ENCODE peak calls at places on chromosomes 2 and 18, in nine cellular contexts. G is spleen; F is activated T-helper 1 cell treated with anti-CD3 and anti-CD28 coated beads, Interleukin-2, amount 50 U/mL, for 16 hours; U is stomach; T is WTC11; H is fibroblast of lung; J is amniotic stem cell; Q is heart right ventricle; O is iPS-NIHi11. E is an unnamed sample.
A peak's percentile ranks its signal among the peaks of the same experiment; 100 is the strongest.

GRCh38 chr2:159177957-159178356 is 108.5 kb downstream of the WDSUB1 start:
- DNase-seq in G (no peak), F (no peak), U (no peak), T (no peak), H (no peak), J (no peak), Q (no peak), O (no peak), E (no peak)

GRCh38 chr2:26316041-26316440 is 29.9 kb upstream of the SELENOI start:
- DNase-seq in G (no peak), F (no peak), U (no peak), T (no peak), H (no peak), J (no peak), Q (no peak), O (no peak), E (no peak)

GRCh38 chr2:43776317-43776716 is 2.5 kb downstream of the DYNC2LI1 start:
- DNase-seq in G (no peak), F (no peak), U (no peak), T (no peak), H (no peak), J (no peak), Q (no peak), O (no peak), E (no peak)

GRCh38 chr18:44039826-44040225 is 640.9 kb upstream of the SETBP1 start:
- DNase-seq in G (no peak), F (no peak), U (no peak), T (no peak), H (no peak), J (no peak), Q (no peak), O (no peak), E (no peak)

GRCh38 chr2:101858246-101858645 is 133.5 kb upstream of the IL1R2 start:
- DNase-seq in G (no peak), F (no peak), U (no peak), T (no peak), H (no peak), J (no peak), Q (no peak), O (no peak), E (no peak)

GRCh38 chr2:64624108-64624610 is 29.6 kb downstream of the SERTAD2 start:
- DNase-seq in G (no peak), F (no peak), U (peak; percentile 11), T (no peak), H (no peak), J (no peak), Q (no peak), O (no peak), E (no peak)

GRCh38 chr2:240374085-240374907 is 61.2 kb upstream of the GPC1 start:
- DNase-seq in G (no peak), F (no peak), U (peak; percentile 34), T (no peak), H (peak; percentile 86), J (peak; percentile 85), Q (peak; percentile 70), O (no peak), E (no peak)

GRCh38 chr2:169818241-169818640 is 6.5 kb downstream of the METTL5 start:
- DNase-seq in G (no peak), F (no peak), U (no peak), T (no peak), H (no peak), J (no peak), Q (no peak), O (no peak), E (no peak)

GRCh38 chr2:235521844-235522243 is 28.0 kb downstream of the AGAP1 start:
- DNase-seq in G (no peak), F (no peak), U (no peak), T (no peak), H (peak; percentile 66), J (no peak), Q (no peak), O (no peak), E (no peak)

GRCh38 chr2:164954954-164955701 is at the start of gene SLC38A11:
- DNase-seq in G (peak; percentile 82), F (no peak), U (peak; percentile 42), T (peak; percentile 28), H (no peak), J (no peak), Q (peak; percentile 9), O (peak; percentile 10), E (no peak)

GRCh38 chr2:123451517-123451916 is 573.6 kb upstream of the CNTNAP5 start:
- DNase-seq in G (no peak), F (no peak), U (no peak), T (no peak), H (no peak), J (no peak), Q (no peak), O (no peak), E (no peak)

GRCh38 chr18:59484796-59485328 is 125.8 kb upstream of the LMAN1 start:
- DNase-seq in G (no peak), F (no peak), U (no peak), T (no peak), H (peak; percentile 99), J (no peak), Q (no peak), O (no peak), E (no peak)

GRCh38 chr2:523698-524270 is 153.4 kb downstream of the TMEM18 start:
- DNase-seq in G (no peak), F (no peak), U (no peak), T (no peak), H (no peak), J (no peak), Q (no peak), O (no peak), E (no peak)

GRCh38 chr2:144508162-144508765 is 11.7 kb downstream of the ZEB2 start:
- DNase-seq in G (no peak), F (no peak), U (no peak), T (no peak), H (peak; percentile 50), J (no peak), Q (no peak), O (no peak), E (no peak)

GRCh38 chr2:74597456-74597855 is 42.9 kb downstream of the DOK1 start:
- DNase-seq in G (no peak), F (no peak), U (no peak), T (no peak), H (no peak), J (no peak), Q (no peak), O (no peak), E (no peak)

GRCh38 chr2:177489719-177490301 is 97.2 kb downstream of the AGPS start:
- DNase-seq in G (no peak), F (no peak), U (no peak), T (no peak), H (peak; percentile 68), J (no peak), Q (peak; percentile 13), O (peak; percentile 22), E (no peak)

GRCh38 chr2:98350411-98350810 is 4.2 kb downstream of the CNGA3 start:
- DNase-seq in G (no peak), F (no peak), U (no peak), T (no peak), H (no peak), J (peak; percentile 45), Q (no peak), O (no peak), E (no peak)

GRCh38 chr2:147033046-147033445 is 811.8 kb upstream of the ACVR2A start:
- DNase-seq in G (no peak), F (no peak), U (no peak), T (no peak), H (no peak), J (no peak), Q (no peak), O (no peak), E (no peak)

E was measured in cortex of kidney.